ENCODE peak calls at places on chromosomes 13 and 19, in eight cellular contexts. A is HCT116, L is breast epithelium, B is stomach, X is Panc1, M is prostate gland, Y is HepG2, N is transverse colon. O is an unnamed sample. For H3K9me3, the result is how much of the 10 kb centered on the place peaks cover.

GRCh38 chr13:72651196-72651595 is 76.2 kb downstream of the MZT1 start:
- DNase-seq in L (no peak), A (peak), M (no peak), Y (peak), X (no peak), N (no peak), B (no peak), O (no peak)

GRCh38 chr13:23074054-23074805 is 106.5 kb upstream of the SGCG start:
- DNase-seq in M (no peak), L (no peak), Y (no peak), X (no peak), B (no peak), A (no peak), N (no peak), O (no peak)

GRCh38 chr13:97574926-97575325 is 141.0 kb downstream of the RAP2A start:
- DNase-seq in B (no peak), A (peak), X (peak), L (no peak), N (peak), Y (peak), M (no peak), O (no peak)

GRCh38 chr13:21324793-21325192 is 134.3 kb downstream of the ZDHHC20 start:
- DNase-seq in Y (no peak), B (no peak), L (no peak), N (no peak), A (no peak), M (no peak), X (no peak), O (no peak)

GRCh38 chr19:27776020-27776419 is 1436.9 kb downstream of the UQCRFS1 start:
- DNase-seq in N (no peak), Y (no peak), X (no peak), L (no peak), M (no peak), A (no peak), B (no peak), O (no peak)

GRCh38 chr13:102817907-102818306 is 19.0 kb downstream of the BIVM start:
- DNase-seq in B (no peak), Y (no peak), L (no peak), A (no peak), X (no peak), N (no peak), M (no peak), O (no peak)

GRCh38 chr13:21137696-21138095 is 38.7 kb downstream of the SKA3 start:
- DNase-seq in M (no peak), B (no peak), Y (peak), A (peak), X (no peak), N (no peak), L (no peak), O (no peak)

GRCh38 chr19:31491246-31491645 is 142.0 kb upstream of the TSHZ3 start:
- DNase-seq in B (no peak), L (no peak), X (no peak), Y (no peak), M (no peak), N (no peak), A (no peak), O (no peak)

GRCh38 chr19:12730054-12730453 is 4.4 kb downstream of the TRIR start:
- DNase-seq in X (no peak), B (no peak), M (no peak), L (no peak), A (no peak), N (no peak), Y (no peak), O (no peak)

GRCh38 chr19:7857727-7858701 is 16.2 kb downstream of the PRR36 start:
- DNase-seq in B (no peak), N (no peak), L (no peak), M (no peak), Y (no peak), X (no peak), A (no peak), O (no peak)

GRCh38 chr19:42850981-42851717 is 28.4 kb downstream of the PSG1 start:
- DNase-seq in L (peak), A (peak), M (no peak), B (no peak), X (peak), Y (peak), N (peak), O (no peak)

GRCh38 chr13:42574435-42575311 is 721 bp downstream of the TNFSF11 start:
- DNase-seq in M (no peak), L (no peak), B (no peak), N (no peak), A (no peak), Y (no peak), X (no peak), O (no peak)

GRCh38 chr13:39684531-39685137 is 29.2 kb downstream of the COG6 start:
- DNase-seq in X (no peak), M (no peak), L (no peak), A (peak), B (no peak), Y (peak), N (no peak), O (no peak)

GRCh38 chr19:17490411-17490810 is 20.1 kb downstream of the SLC27A1 start:
- DNase-seq in L (no peak), A (no peak), Y (no peak), B (no peak), N (no peak), X (no peak), M (no peak), O (no peak)

GRCh38 chr19:17487240-17488121 is 17.2 kb downstream of the SLC27A1 start:
- DNase-seq in Y (no peak), A (no peak), N (no peak), M (no peak), X (no peak), B (no peak), L (no peak), O (no peak)

GRCh38 chr19:17488593-17489391 is 18.5 kb downstream of the SLC27A1 start:
- DNase-seq in N (peak), L (peak), A (peak), X (no peak), M (peak), B (peak), Y (peak), O (no peak)

GRCh38 chr19:17491287-17491686 is 20.2 kb upstream of the PGLS start:
- DNase-seq in N (no peak), B (no peak), Y (no peak), L (no peak), A (no peak), X (no peak), M (no peak), O (no peak)

DNA sequence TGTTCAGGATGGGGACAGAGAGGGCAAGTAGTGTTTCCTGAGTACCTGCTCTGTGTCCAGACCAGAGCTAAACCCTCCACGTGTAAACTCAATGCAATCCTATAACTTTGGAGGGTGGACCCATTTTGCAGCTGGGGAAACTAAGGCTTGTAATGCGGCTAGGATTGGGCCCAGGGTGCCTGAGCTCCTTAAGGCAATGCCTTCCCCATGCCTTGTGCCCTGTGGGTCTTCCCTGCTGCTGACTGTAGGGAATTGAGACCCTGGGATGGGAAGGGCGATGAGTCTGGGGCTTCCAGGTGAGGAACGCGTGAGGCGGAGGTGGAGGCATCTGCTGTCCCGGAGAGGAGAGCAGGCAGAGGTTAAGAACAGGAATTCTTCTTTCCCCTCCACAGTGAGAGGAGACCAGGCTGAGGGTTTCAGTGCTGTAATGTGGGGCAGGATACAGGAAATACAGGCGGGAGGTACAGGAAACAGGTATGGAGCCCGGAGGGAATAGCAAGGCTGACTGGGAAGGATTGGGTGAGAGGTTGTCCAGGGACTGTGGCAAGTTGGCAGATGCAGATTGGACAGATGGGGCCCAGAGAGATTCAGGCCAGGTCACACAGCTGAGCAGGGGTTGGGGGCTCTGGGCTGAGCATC is 19.2 kb downstream of the SLC27A1 start:
- DNase-seq in X (no peak), M (no peak), A (no peak), B (no peak), N (no peak), Y (no peak), L (no peak), O (no peak)
- TF ChIP-seq POLR2AphosphoS5 in X (no peak), M (no peak), A (no peak), B (no peak), N (no peak), Y (no peak), L (no peak), O (no peak)

GRCh38 chr13:19181021-19181620 is 503 bp downstream of the TUBA3C start:
- DNase-seq in Y (no peak), A (no peak), N (no peak), M (no peak), B (peak), L (peak), X (no peak), O (no peak)

GRCh38 chr13:19178901-19179593 is 2.6 kb downstream of the TUBA3C start:
- DNase-seq in B (peak), Y (no peak), X (no peak), M (no peak), L (no peak), N (no peak), A (no peak), O (no peak)

GRCh38 chr13:19181621-19182485 is at the start of gene TUBA3C:
- DNase-seq in X (no peak), Y (no peak), N (no peak), A (no peak), M (peak), B (peak), L (peak), O (no peak)

GRCh38 chr13:19182536-19182935 is 912 bp upstream of the TUBA3C start:
- DNase-seq in B (peak), Y (no peak), M (no peak), L (peak), A (no peak), X (no peak), N (no peak), O (no peak)

DNA sequence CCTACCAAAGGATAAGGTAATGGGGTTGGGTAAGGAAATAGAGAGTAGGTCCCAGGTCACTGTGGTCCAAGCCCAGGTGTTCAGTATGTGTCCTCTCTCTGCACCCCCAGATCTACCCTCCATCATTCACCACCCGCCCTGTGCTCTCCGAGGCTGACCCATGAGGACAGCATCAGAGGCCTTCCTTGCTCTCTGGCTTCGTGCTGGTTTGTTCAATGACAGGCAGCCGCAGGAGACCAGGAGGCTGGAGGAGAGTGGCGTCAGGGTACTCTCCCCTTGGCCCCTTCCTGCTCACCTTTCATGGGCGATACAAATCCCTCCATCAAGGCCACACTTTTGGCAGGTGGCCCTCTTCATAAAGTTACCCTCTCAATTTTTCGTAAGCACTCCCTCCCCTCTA is 1.7 kb downstream of the TUBA3C start:
- DNase-seq in L (no peak), X (no peak), M (no peak), N (no peak), Y (no peak), A (no peak), B (peak), O (no peak)
- H3K9me3 ChIP-seq in L (under half), X (under half), M (under half), N (under half), Y (under half), A (under half), B (under half), O (under half)

GRCh38 chr13:48221301-48222190 is 11.5 kb upstream of the ITM2B start:
- DNase-seq in L (no peak), N (no peak), B (no peak), Y (no peak), X (no peak), A (no peak), M (peak), O (no peak)

GRCh38 chr13:48216204-48216711 is 16.7 kb upstream of the ITM2B start:
- DNase-seq in B (no peak), N (no peak), Y (no peak), A (no peak), L (no peak), M (no peak), X (no peak), O (no peak)

GRCh38 chr13:48223016-48223385 is 10.0 kb upstream of the ITM2B start:
- DNase-seq in X (no peak), N (no peak), M (no peak), Y (no peak), A (no peak), L (no peak), B (no peak), O (no peak)

GRCh38 chr13:48222358-48223015 is 10.5 kb upstream of the ITM2B start:
- DNase-seq in M (no peak), L (no peak), B (no peak), A (no peak), Y (no peak), X (no peak), N (peak), O (no peak)

DNA sequence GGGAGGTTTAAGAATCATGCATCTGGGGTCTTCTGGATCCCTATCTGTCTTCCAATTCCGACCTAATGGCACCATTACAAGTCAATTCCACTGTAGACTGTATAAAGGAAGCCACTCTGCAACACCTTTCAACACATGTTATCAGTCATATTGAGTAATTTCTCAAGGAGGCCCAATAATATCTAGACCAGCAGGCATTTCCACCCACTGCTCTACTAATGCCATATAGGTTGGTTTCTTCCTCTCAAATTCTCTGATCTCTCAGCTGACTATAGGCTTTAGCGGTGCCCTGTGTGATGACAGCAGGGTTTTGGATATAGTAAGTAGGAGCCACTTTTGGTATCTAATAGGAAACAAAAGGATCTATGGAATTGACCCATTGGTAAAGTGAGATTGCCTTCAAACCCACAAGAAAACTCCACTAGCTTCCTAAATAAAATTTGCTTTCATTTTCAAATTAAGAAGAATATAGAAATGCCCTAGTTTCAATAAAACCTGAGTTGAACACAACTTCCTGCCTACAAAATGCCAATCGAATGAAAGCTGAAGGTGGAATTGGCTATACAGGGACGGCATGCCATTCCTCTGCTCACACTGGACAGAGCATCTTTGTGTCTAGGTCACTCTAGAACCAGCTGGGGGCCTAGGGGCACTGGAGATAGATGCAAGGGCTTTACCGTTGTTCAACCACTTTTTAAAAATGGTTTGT is 12.3 kb upstream of the ITM2B start:
- DNase-seq in M (no peak), Y (no peak), N (no peak), B (no peak), A (no peak), X (no peak), L (no peak), O (no peak)
- H3K27ac ChIP-seq in M (peak), Y (no peak), N (peak), B (peak), A (no peak), X (no peak), L (peak), O (no peak)

GRCh38 chr19:38715540-38715939 is 28.7 kb downstream of the CAPN12 start:
- DNase-seq in A (no peak), L (no peak), N (no peak), Y (no peak), M (no peak), B (peak), X (no peak), O (no peak)

GRCh38 chr19:38712161-38712748 is 32.0 kb downstream of the CAPN12 start:
- DNase-seq in Y (no peak), M (no peak), A (no peak), N (no peak), L (no peak), X (no peak), B (no peak), O (no peak)

GRCh38 chr19:38713865-38714264 is 30.4 kb downstream of the CAPN12 start:
- DNase-seq in M (no peak), A (no peak), L (no peak), N (no peak), X (no peak), B (no peak), Y (no peak), O (no peak)

GRCh38 chr19:38713227-38713649 is 31.0 kb downstream of the CAPN12 start:
- DNase-seq in M (no peak), Y (no peak), B (peak), X (no peak), L (no peak), A (no peak), N (peak), O (no peak)

DNA sequence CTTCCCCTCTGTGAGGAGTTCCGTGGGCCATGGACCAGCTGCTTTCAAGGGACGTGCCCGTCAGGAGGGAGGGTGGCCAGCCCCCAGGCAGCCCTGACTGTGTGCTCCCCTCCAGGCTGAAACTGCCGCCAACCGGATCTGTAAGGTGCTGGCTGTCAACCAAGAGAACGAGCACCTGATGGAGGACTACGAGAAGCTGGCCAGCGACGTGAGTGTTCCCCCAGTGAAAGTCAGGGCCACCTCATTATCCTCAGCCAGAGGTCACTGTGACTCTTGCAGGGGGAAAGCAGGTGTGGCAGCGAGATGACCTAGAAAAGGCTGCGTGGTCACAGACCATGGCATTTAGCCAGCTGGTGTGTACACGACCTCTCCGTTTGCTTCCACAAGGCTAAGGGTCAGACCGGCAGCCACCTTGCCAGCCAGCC is 29.9 kb downstream of the CAPN12 start:
- DNase-seq in Y (no peak), M (no peak), L (no peak), X (no peak), A (no peak), N (no peak), B (peak), O (no peak)
- TF ChIP-seq POLR2AphosphoS5 in Y (no peak), M (no peak), L (no peak), X (no peak), A (no peak), N (no peak), B (no peak), O (no peak)